ENCODE peak calls at places on chromosomes 13 and 19, in four cellular contexts. N is HCT116, L is SK-N-SH, Q is HepG2. X is an unnamed sample.

GRCh38 chr13:59488436-59488835 is 675.3 kb downstream of the DIAPH3 start:
- DNase-seq in L (no peak), N (no peak), Q (no peak), X (no peak)

GRCh38 chr19:57599377-57599760 is 316 bp upstream of the ZNF530 start:
- DNase-seq in L (no peak), Q (no peak), N (no peak), X (no peak)

GRCh38 chr13:57409121-57409520 is 222.4 kb upstream of the PCDH17 start:
- DNase-seq in N (no peak), Q (no peak), L (no peak), X (no peak)

GRCh38 chr13:78030351-78030750 is 111.7 kb upstream of the EDNRB start:
- DNase-seq in L (no peak), N (no peak), Q (no peak), X (no peak)

GRCh38 chr19:45391346-45391745 is 13.5 kb downstream of the PPP1R13L start:
- DNase-seq in Q (peak; percentile 20), N (no peak), L (peak; percentile 71), X (no peak)

GRCh38 chr13:40777166-40777956 is 6.4 kb upstream of the MRPS31 start:
- DNase-seq in L (peak; percentile 60), Q (peak; percentile 71), N (peak; percentile 65), X (peak; percentile 16)

GRCh38 chr19:31418692-31419430 is 69.6 kb upstream of the TSHZ3 start:
- DNase-seq in N (no peak), Q (no peak), L (no peak), X (peak; percentile 76)

GRCh38 chr13:89520468-89520867 is 1827.0 kb upstream of the MIR17HG start:
- DNase-seq in Q (no peak), N (no peak), L (no peak), X (no peak)

GRCh38 chr13:113631341-113632095 is 26.5 kb downstream of the ATP4B start:
- DNase-seq in Q (no peak), N (no peak), L (no peak), X (no peak)

GRCh38 chr19:5394907-5395505 is 54.4 kb upstream of the PTPRS start:
- DNase-seq in L (no peak), N (no peak), Q (no peak), X (no peak)

GRCh38 chr13:113507564-113508210 is 17.2 kb upstream of the DCUN1D2 start:
- DNase-seq in Q (no peak), L (no peak), N (no peak), X (no peak)

GRCh38 chr19:45444318-45445041 is 20.8 kb upstream of the ERCC1 start:
- DNase-seq in Q (peak; percentile 80), L (peak; percentile 95), N (no peak), X (no peak)

GRCh38 chr13:43374621-43375020 is 351.2 kb downstream of the DNAJC15 start:
- DNase-seq in L (no peak), N (no peak), Q (no peak), X (no peak)

GRCh38 chr13:45769072-45769471 is 67.0 kb downstream of the CBY2 start:
- DNase-seq in Q (no peak), N (no peak), L (no peak), X (peak; percentile 62)

GRCh38 chr19:13934785-13935109 is 3.5 kb downstream of the PODNL1 start:
- DNase-seq in N (no peak), Q (no peak), L (no peak), X (no peak)

GRCh38 chr19:12984143-12984627 is 11.1 kb upstream of the NFIX start:
- DNase-seq in N (no peak), L (no peak), Q (no peak), X (no peak)

GRCh38 chr19:40804783-40805242 is 5.8 kb downstream of the EGLN2 start:
- DNase-seq in L (no peak), Q (no peak), N (no peak), X (no peak)

DNA sequence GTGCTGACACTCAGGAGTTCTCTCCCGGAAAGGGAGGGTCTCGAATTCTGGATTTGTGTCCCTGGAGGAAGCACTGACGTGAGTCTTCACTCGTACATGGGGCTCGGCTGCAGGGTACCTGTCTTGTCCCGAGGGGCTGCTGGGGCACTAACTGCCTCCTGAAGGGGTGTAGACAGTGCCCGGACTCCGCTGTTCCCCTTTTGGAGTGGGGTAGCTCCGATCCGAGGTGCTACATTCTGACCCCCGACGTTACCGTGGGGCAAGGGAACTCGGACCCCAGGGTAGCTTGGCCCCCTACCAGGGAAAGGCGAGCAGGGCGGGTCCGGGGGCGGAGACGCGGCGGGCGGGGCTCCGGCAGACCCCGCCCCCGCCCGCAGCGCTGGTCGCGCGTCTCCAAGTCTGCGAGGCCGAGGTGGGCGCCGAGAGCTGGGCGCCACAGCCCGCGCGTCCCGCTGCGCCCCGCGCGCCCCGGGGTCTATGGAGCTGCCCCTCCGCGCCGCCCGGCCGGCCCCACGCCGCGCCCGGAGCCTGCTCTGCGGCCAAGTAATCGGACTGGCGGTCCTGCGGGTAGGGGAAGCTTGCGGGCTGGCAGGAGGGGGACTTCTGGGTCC is at the start of gene NPAS1:
- DNase-seq in L (peak; percentile 75), N (no peak), Q (no peak), X (no peak)
- TF ChIP-seq YY1 in L (no peak), N (no peak), Q (no peak), X (no peak)

GRCh38 chr13:98481511-98481951 is 95.4 kb downstream of the STK24 start:
- DNase-seq in N (no peak), L (no peak), Q (no peak), X (no peak)
- H3K4me1 ChIP-seq in N (peaks cover 51% of the 10 kb centered on the region), L (peaks cover 68% of the 10 kb centered on the region), Q (peaks cover 92% of the 10 kb centered on the region), X (peaks cover 26% of the 10 kb centered on the region)

GRCh38 chr19:7806234-7806633 is 23.8 kb upstream of the EVI5L start:
- DNase-seq in N (no peak), L (no peak), Q (no peak), X (no peak)

GRCh38 chr19:7811989-7812388 is 18.0 kb upstream of the EVI5L start:
- DNase-seq in N (no peak), Q (no peak), L (no peak), X (no peak)

GRCh38 chr19:7806876-7807275 is 23.1 kb upstream of the EVI5L start:
- DNase-seq in L (no peak), N (no peak), Q (no peak), X (no peak)

GRCh38 chr19:7808108-7808507 is 21.9 kb upstream of the EVI5L start:
- DNase-seq in Q (no peak), N (no peak), L (no peak), X (no peak)
- H3K27me3 ChIP-seq in Q (no peaks in the 10 kb centered on the region), N (no peaks in the 10 kb centered on the region), L (peaks cover 51% of the 10 kb centered on the region), X (no peaks in the 10 kb centered on the region)

GRCh38 chr19:29530549-29531457 is 5.0 kb downstream of the VSTM2B start:
- DNase-seq in L (no peak), N (no peak), Q (no peak), X (no peak)
- TF ChIP-seq YY1 in L (no peak), N (no peak), Q (no peak), X (no peak)

GRCh38 chr19:10107817-10108367 is 1.7 kb downstream of the PPAN start:
- DNase-seq in L (no peak), Q (no peak), N (no peak), X (no peak)
- H3K4me1 ChIP-seq in L (peaks cover 19% of the 10 kb centered on the region), Q (peaks cover 41% of the 10 kb centered on the region), N (peaks cover 12% of the 10 kb centered on the region), X (peaks cover 21% of the 10 kb centered on the region)

DNA sequence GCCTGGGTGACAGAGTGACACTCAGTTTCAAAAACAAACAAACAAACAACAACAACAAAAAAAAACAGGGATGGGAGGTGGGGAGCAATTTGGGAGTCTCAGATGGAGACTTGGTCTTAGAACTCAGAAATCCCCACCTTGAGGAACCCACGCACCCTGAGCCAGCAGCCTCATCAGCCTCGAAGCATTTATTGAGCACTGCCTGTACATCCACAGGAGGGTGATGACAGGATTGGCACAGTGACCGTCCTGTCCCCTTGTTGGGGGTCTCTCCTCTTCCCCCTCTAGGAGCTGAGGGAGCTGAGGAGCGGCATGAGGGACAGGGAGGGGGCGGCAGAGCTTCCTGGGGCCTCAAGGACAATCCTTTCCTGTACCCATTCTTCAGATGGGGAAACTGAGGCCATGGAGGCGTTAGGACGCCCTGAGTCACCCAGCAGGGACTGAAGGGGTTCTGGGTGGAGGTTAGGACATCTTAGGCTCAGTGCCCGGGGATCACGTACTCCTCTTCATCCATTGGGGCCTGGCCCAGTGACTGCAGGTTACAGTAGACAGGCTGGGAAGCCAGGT is 5.6 kb downstream of the GDF15 start:
- DNase-seq in N (no peak), Q (no peak), L (no peak), X (no peak)
- H3K27me3 ChIP-seq in N (no peaks in the 10 kb centered on the region), Q (no peaks in the 10 kb centered on the region), L (no peaks in the 10 kb centered on the region), X (peaks cover 35% of the 10 kb centered on the region)

GRCh38 chr13:101150998-101151397 is 265.3 kb downstream of the NALCN start:
- DNase-seq in N (no peak), L (peak; percentile 17), Q (no peak), X (no peak)
- TF ChIP-seq YY1 in N (no peak), L (no peak), Q (no peak), X (no peak)

GRCh38 chr19:2050991-2051770 is at the start of gene MKNK2:
- DNase-seq in Q (peak; percentile 64), L (peak; percentile 99), N (no peak), X (peak; percentile 76)

GRCh38 chr19:2048104-2048958 is 2.7 kb downstream of the MKNK2 start:
- DNase-seq in L (no peak), Q (no peak), N (no peak), X (no peak)

GRCh38 chr19:2050349-2050990 is 574 bp downstream of the MKNK2 start:
- DNase-seq in N (no peak), Q (no peak), L (peak; percentile 59), X (no peak)

GRCh38 chr19:2048959-2049740 is 1.9 kb downstream of the MKNK2 start:
- DNase-seq in N (no peak), L (no peak), Q (no peak), X (no peak)

DNA sequence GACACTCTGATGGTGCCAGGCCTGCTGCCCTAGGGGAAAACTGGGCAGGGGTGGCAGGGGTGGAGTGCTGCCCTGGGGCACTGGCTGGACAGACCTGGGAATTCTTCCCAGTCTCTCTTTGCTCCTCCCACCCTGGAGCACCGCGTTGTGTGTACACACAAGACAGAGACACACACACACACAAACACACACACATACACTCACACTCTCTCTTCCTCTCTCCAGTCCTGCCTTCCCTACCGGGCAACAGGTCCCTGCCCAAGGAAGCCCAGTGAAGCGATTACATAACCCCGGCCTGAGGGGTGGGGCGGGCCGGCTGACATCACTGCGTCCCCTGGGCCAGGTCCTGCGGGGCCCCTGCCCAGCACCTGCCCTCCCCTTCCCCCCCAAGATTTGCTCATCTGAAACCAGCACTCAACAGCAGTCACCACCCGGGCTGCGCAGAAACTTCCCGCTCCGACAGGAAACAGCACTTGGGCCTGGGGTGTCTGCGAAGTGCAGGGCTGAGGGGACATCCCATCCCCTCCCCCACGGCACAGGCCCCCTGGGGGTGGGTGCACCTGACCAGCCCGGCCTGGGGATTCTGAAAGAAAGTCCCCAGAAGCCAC is 1.2 kb downstream of the MKNK2 start:
- DNase-seq in N (no peak), L (peak; percentile 71), Q (peak; percentile 75), X (no peak)
- H3K4me1 ChIP-seq in N (peaks cover 62% of the 10 kb centered on the region), L (peaks cover 52% of the 10 kb centered on the region), Q (peaks cover 66% of the 10 kb centered on the region), X (peaks cover 40% of the 10 kb centered on the region)

X was measured in NT2/D1.